ENCODE peak calls at places on chromosome 19, in four cellular contexts. One of them, this sample, is unnamed.

GRCh38 chr19:1847684-1848398 is 442 bp downstream of the REXO1 start:
- DNase-seq in GM23248: peak; percentile 87
- DNase-seq in H9: no peak
- DNase-seq in PC-3: peak; percentile 25
- DNase-seq in this sample: peak; percentile 63

GRCh38 chr19:39017646-39018045 is 14.7 kb downstream of the FBXO27 start:
- DNase-seq in GM23248: no peak
- DNase-seq in H9: no peak
- DNase-seq in PC-3: no peak
- DNase-seq in this sample: no peak

GRCh38 chr19:30222428-30222873 is 149.7 kb upstream of the ZNF536 start:
- DNase-seq in GM23248: peak; percentile 30
- DNase-seq in H9: peak; percentile 62
- DNase-seq in PC-3: no peak
- DNase-seq in this sample: no peak

GRCh38 chr19:19316082-19316481 is 4.2 kb downstream of the SUGP1 start:
- DNase-seq in GM23248: no peak
- DNase-seq in H9: no peak
- DNase-seq in PC-3: no peak
- DNase-seq in this sample: no peak

GRCh38 chr19:38142176-38143035 is 81.6 kb downstream of the DPF1 start:
- DNase-seq in GM23248: peak; percentile 74
- DNase-seq in H9: peak; percentile 85
- DNase-seq in PC-3: peak; percentile 31
- DNase-seq in this sample: peak; percentile 52

GRCh38 chr19:43519436-43520088 is 7.4 kb downstream of the ETHE1 start:
- DNase-seq in GM23248: peak; percentile 94
- DNase-seq in H9: peak; percentile 81
- DNase-seq in PC-3: peak; percentile 83
- DNase-seq in this sample: peak; percentile 77

GRCh38 chr19:31554360-31554759 is 205.1 kb upstream of the TSHZ3 start:
- DNase-seq in GM23248: no peak
- DNase-seq in H9: no peak
- DNase-seq in PC-3: no peak
- DNase-seq in this sample: no peak

GRCh38 chr19:9986787-9987281 is 23.5 kb downstream of the COL5A3 start:
- DNase-seq in GM23248: peak; percentile 81
- DNase-seq in H9: no peak
- DNase-seq in PC-3: no peak
- DNase-seq in this sample: no peak

GRCh38 chr19:55477905-55478304 is 1.5 kb downstream of the ZNF628 start:
- DNase-seq in GM23248: no peak
- DNase-seq in H9: no peak
- DNase-seq in PC-3: no peak
- DNase-seq in this sample: no peak

GRCh38 chr19:6587093-6587820 is 3.7 kb downstream of the CD70 start:
- DNase-seq in GM23248: peak; percentile 64
- DNase-seq in H9: peak; percentile 72
- DNase-seq in PC-3: no peak
- DNase-seq in this sample: no peak

GRCh38 chr19:46428278-46429141 is at the start of gene PNMA8C:
- DNase-seq in GM23248: peak; percentile 78
- DNase-seq in H9: peak; percentile 93
- DNase-seq in PC-3: no peak
- DNase-seq in this sample: no peak

GRCh38 chr19:2223391-2223790 is 12.7 kb downstream of the PLEKHJ1 start:
- DNase-seq in GM23248: no peak
- DNase-seq in H9: no peak
- DNase-seq in PC-3: no peak
- DNase-seq in this sample: no peak

GRCh38 chr19:45296365-45296764 is 26.3 kb downstream of the CKM start:
- DNase-seq in GM23248: no peak
- DNase-seq in H9: no peak
- DNase-seq in PC-3: no peak
- DNase-seq in this sample: no peak

GRCh38 chr19:7099597-7099921 is 30.1 kb downstream of the ZNF557 start:
- DNase-seq in GM23248: no peak
- DNase-seq in H9: no peak
- DNase-seq in PC-3: peak; percentile 80
- DNase-seq in this sample: no peak

GRCh38 chr19:55206664-55207500 is 2.4 kb downstream of the PTPRH start:
- DNase-seq in GM23248: peak; percentile 96
- DNase-seq in H9: peak; percentile 87
- DNase-seq in PC-3: peak; percentile 96
- DNase-seq in this sample: peak; percentile 91

GRCh38 chr19:55418185-55418584 is 10.6 kb upstream of the UBE2S start:
- DNase-seq in GM23248: peak; percentile 95
- DNase-seq in H9: peak; percentile 73
- DNase-seq in PC-3: peak; percentile 93
- DNase-seq in this sample: peak; percentile 73

DNA sequence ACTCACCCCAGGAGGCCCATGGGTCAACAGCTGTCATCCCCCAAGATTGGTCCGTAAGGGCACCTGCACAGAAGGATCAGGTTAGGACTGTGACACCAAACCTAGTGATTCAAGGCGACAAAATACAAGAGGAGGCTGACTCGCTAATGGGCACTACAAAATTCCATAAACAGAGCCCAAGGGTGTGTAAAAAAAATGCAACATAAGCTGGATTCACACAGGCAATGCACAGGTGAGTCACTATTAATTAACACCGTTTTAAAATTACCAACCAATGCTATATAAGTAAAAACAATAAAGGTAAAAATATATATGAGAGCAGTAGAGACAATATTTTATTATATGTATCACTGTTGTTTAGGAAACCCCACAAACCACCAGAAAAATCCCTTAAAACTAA is 1.9 kb downstream of the ZNF606 start:
- DNase-seq in GM23248: no peak
- DNase-seq in H9: no peak
- DNase-seq in PC-3: no peak
- DNase-seq in this sample: no peak
- H3K9ac ChIP-seq in GM23248: no peak overlapping the region
- H3K9ac ChIP-seq in H9: no peak overlapping the region
- H3K9ac ChIP-seq in PC-3: no peak overlapping the region
- H3K9ac ChIP-seq in this sample: no peak overlapping the region

GRCh38 chr19:17286263-17286662 is 4.6 kb downstream of the ANKLE1 start:
- DNase-seq in GM23248: no peak
- DNase-seq in H9: no peak
- DNase-seq in PC-3: no peak
- DNase-seq in this sample: no peak
- H3K9ac ChIP-seq in GM23248: no peak overlapping the region
- H3K9ac ChIP-seq in H9: no peak overlapping the region
- H3K9ac ChIP-seq in PC-3: no peak overlapping the region
- H3K9ac ChIP-seq in this sample: no peak overlapping the region

GRCh38 chr19:35167251-35168119 is 12.9 kb downstream of the FXYD5 start:
- DNase-seq in GM23248: no peak
- DNase-seq in H9: peak; percentile 10
- DNase-seq in PC-3: no peak
- DNase-seq in this sample: no peak
- H3K9ac ChIP-seq in GM23248: no peak overlapping the region
- H3K9ac ChIP-seq in H9: no peak overlapping the region
- H3K9ac ChIP-seq in PC-3: no peak overlapping the region
- H3K9ac ChIP-seq in this sample: no peak overlapping the region

DNA sequence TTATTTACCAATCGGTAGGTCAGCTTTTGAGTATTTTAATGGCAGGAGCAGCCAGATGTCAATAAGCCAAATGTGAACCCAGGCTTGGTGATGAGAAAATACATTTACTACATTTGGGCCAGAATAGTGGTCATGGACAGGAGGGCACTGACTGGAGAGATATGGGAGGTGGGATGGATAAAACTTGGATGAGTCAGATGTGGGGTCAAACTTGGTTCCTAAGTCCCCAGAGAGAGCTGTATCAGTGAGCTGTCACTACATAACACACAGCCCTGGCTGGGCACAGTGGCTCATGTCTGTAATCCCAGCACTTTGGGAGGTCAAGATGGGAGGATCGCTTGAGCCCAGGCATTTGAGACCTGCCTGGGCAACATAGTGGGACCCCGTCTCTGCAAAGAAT is 51.7 kb upstream of the EHD2 start:
- DNase-seq in GM23248: peak; percentile 18
- DNase-seq in H9: no peak
- DNase-seq in PC-3: no peak
- DNase-seq in this sample: no peak
- H3K9ac ChIP-seq in GM23248: no peak overlapping the region
- H3K9ac ChIP-seq in H9: no peak overlapping the region
- H3K9ac ChIP-seq in PC-3: no peak overlapping the region
- H3K9ac ChIP-seq in this sample: no peak overlapping the region

This sample was measured in colonic mucosa.